ENCODE peak calls at places on chromosomes 1 and 21, in four cellular contexts. One of them, this sample, is unnamed.

GRCh38 chr1:1540015-1540816 is at the start of gene TMEM240:
- DNase-seq in stimulated activated CD4-positive, alpha-beta T cell treated with anti-CD3 and anti-CD28 coated beads, Interleukin-4, amount 100 ng/mL, for 1 hour: peak
- DNase-seq in aorta: peak
- DNase-seq in activated CD4-positive, CD25-positive, alpha-beta regulatory T cell treated with anti-CD3 and anti-CD28 coated beads, Interleukin-2, amount 50 U/mL, for 72 hours: peak
- DNase-seq in this sample: peak

GRCh38 chr1:230891413-230891812 is 23.1 kb upstream of the C1orf198 start:
- DNase-seq in stimulated activated CD4-positive, alpha-beta T cell treated with anti-CD3 and anti-CD28 coated beads, Interleukin-4, amount 100 ng/mL, for 1 hour: no peak
- DNase-seq in aorta: no peak
- DNase-seq in activated CD4-positive, CD25-positive, alpha-beta regulatory T cell treated with anti-CD3 and anti-CD28 coated beads, Interleukin-2, amount 50 U/mL, for 72 hours: no peak
- DNase-seq in this sample: no peak

GRCh38 chr1:68528243-68528642 is 31.4 kb upstream of the DEPDC1 start:
- DNase-seq in stimulated activated CD4-positive, alpha-beta T cell treated with anti-CD3 and anti-CD28 coated beads, Interleukin-4, amount 100 ng/mL, for 1 hour: no peak
- DNase-seq in aorta: no peak
- DNase-seq in activated CD4-positive, CD25-positive, alpha-beta regulatory T cell treated with anti-CD3 and anti-CD28 coated beads, Interleukin-2, amount 50 U/mL, for 72 hours: no peak
- DNase-seq in this sample: no peak

GRCh38 chr1:156571261-156571958 is 955 bp downstream of the IQGAP3 start:
- DNase-seq in stimulated activated CD4-positive, alpha-beta T cell treated with anti-CD3 and anti-CD28 coated beads, Interleukin-4, amount 100 ng/mL, for 1 hour: no peak
- DNase-seq in aorta: no peak
- DNase-seq in activated CD4-positive, CD25-positive, alpha-beta regulatory T cell treated with anti-CD3 and anti-CD28 coated beads, Interleukin-2, amount 50 U/mL, for 72 hours: no peak
- DNase-seq in this sample: no peak

GRCh38 chr1:15311886-15312285 is 64.9 kb downstream of the FHAD1 start:
- DNase-seq in stimulated activated CD4-positive, alpha-beta T cell treated with anti-CD3 and anti-CD28 coated beads, Interleukin-4, amount 100 ng/mL, for 1 hour: no peak
- DNase-seq in aorta: no peak
- DNase-seq in activated CD4-positive, CD25-positive, alpha-beta regulatory T cell treated with anti-CD3 and anti-CD28 coated beads, Interleukin-2, amount 50 U/mL, for 72 hours: no peak
- DNase-seq in this sample: no peak

GRCh38 chr1:84795213-84795612 is 97.8 kb downstream of the LPAR3 start:
- DNase-seq in stimulated activated CD4-positive, alpha-beta T cell treated with anti-CD3 and anti-CD28 coated beads, Interleukin-4, amount 100 ng/mL, for 1 hour: no peak
- DNase-seq in aorta: no peak
- DNase-seq in activated CD4-positive, CD25-positive, alpha-beta regulatory T cell treated with anti-CD3 and anti-CD28 coated beads, Interleukin-2, amount 50 U/mL, for 72 hours: no peak
- DNase-seq in this sample: no peak

GRCh38 chr1:84892657-84893618 is at the start of gene LPAR3:
- DNase-seq in stimulated activated CD4-positive, alpha-beta T cell treated with anti-CD3 and anti-CD28 coated beads, Interleukin-4, amount 100 ng/mL, for 1 hour: peak
- DNase-seq in aorta: no peak
- DNase-seq in activated CD4-positive, CD25-positive, alpha-beta regulatory T cell treated with anti-CD3 and anti-CD28 coated beads, Interleukin-2, amount 50 U/mL, for 72 hours: no peak
- DNase-seq in this sample: peak

GRCh38 chr1:110004583-110004982 is 20.0 kb downstream of the AHCYL1 start:
- DNase-seq in stimulated activated CD4-positive, alpha-beta T cell treated with anti-CD3 and anti-CD28 coated beads, Interleukin-4, amount 100 ng/mL, for 1 hour: no peak
- DNase-seq in aorta: no peak
- DNase-seq in activated CD4-positive, CD25-positive, alpha-beta regulatory T cell treated with anti-CD3 and anti-CD28 coated beads, Interleukin-2, amount 50 U/mL, for 72 hours: no peak
- DNase-seq in this sample: no peak

GRCh38 chr1:244011251-244011650 is 39.8 kb upstream of the ZBTB18 start:
- DNase-seq in stimulated activated CD4-positive, alpha-beta T cell treated with anti-CD3 and anti-CD28 coated beads, Interleukin-4, amount 100 ng/mL, for 1 hour: no peak
- DNase-seq in aorta: no peak
- DNase-seq in activated CD4-positive, CD25-positive, alpha-beta regulatory T cell treated with anti-CD3 and anti-CD28 coated beads, Interleukin-2, amount 50 U/mL, for 72 hours: no peak
- DNase-seq in this sample: peak

GRCh38 chr1:248688527-248689298 is 13.9 kb downstream of the OR14I1 start:
- DNase-seq in stimulated activated CD4-positive, alpha-beta T cell treated with anti-CD3 and anti-CD28 coated beads, Interleukin-4, amount 100 ng/mL, for 1 hour: no peak
- DNase-seq in aorta: no peak
- DNase-seq in activated CD4-positive, CD25-positive, alpha-beta regulatory T cell treated with anti-CD3 and anti-CD28 coated beads, Interleukin-2, amount 50 U/mL, for 72 hours: no peak
- DNase-seq in this sample: no peak

GRCh38 chr1:2411801-2412394 is 466 bp downstream of the PEX10 start:
- DNase-seq in stimulated activated CD4-positive, alpha-beta T cell treated with anti-CD3 and anti-CD28 coated beads, Interleukin-4, amount 100 ng/mL, for 1 hour: no peak
- DNase-seq in aorta: no peak
- DNase-seq in activated CD4-positive, CD25-positive, alpha-beta regulatory T cell treated with anti-CD3 and anti-CD28 coated beads, Interleukin-2, amount 50 U/mL, for 72 hours: no peak
- DNase-seq in this sample: no peak

GRCh38 chr1:231603598-231604275 is 22.9 kb upstream of the DISC1 start:
- DNase-seq in stimulated activated CD4-positive, alpha-beta T cell treated with anti-CD3 and anti-CD28 coated beads, Interleukin-4, amount 100 ng/mL, for 1 hour: no peak
- DNase-seq in aorta: no peak
- DNase-seq in activated CD4-positive, CD25-positive, alpha-beta regulatory T cell treated with anti-CD3 and anti-CD28 coated beads, Interleukin-2, amount 50 U/mL, for 72 hours: peak
- DNase-seq in this sample: peak

GRCh38 chr1:166910396-166910994 is 34.4 kb upstream of the TADA1 start:
- DNase-seq in stimulated activated CD4-positive, alpha-beta T cell treated with anti-CD3 and anti-CD28 coated beads, Interleukin-4, amount 100 ng/mL, for 1 hour: peak
- DNase-seq in aorta: peak
- DNase-seq in activated CD4-positive, CD25-positive, alpha-beta regulatory T cell treated with anti-CD3 and anti-CD28 coated beads, Interleukin-2, amount 50 U/mL, for 72 hours: peak
- DNase-seq in this sample: peak

GRCh38 chr1:55547441-55547840 is 332.3 kb upstream of the USP24 start:
- DNase-seq in stimulated activated CD4-positive, alpha-beta T cell treated with anti-CD3 and anti-CD28 coated beads, Interleukin-4, amount 100 ng/mL, for 1 hour: no peak
- DNase-seq in aorta: no peak
- DNase-seq in activated CD4-positive, CD25-positive, alpha-beta regulatory T cell treated with anti-CD3 and anti-CD28 coated beads, Interleukin-2, amount 50 U/mL, for 72 hours: no peak
- DNase-seq in this sample: no peak

GRCh38 chr1:170618418-170618817 is 45.5 kb upstream of the PRRX1 start:
- DNase-seq in stimulated activated CD4-positive, alpha-beta T cell treated with anti-CD3 and anti-CD28 coated beads, Interleukin-4, amount 100 ng/mL, for 1 hour: no peak
- DNase-seq in aorta: no peak
- DNase-seq in activated CD4-positive, CD25-positive, alpha-beta regulatory T cell treated with anti-CD3 and anti-CD28 coated beads, Interleukin-2, amount 50 U/mL, for 72 hours: no peak
- DNase-seq in this sample: no peak

GRCh38 chr1:18736958-18737357 is 106.3 kb downstream of the PAX7 start:
- DNase-seq in stimulated activated CD4-positive, alpha-beta T cell treated with anti-CD3 and anti-CD28 coated beads, Interleukin-4, amount 100 ng/mL, for 1 hour: no peak
- DNase-seq in aorta: peak
- DNase-seq in activated CD4-positive, CD25-positive, alpha-beta regulatory T cell treated with anti-CD3 and anti-CD28 coated beads, Interleukin-2, amount 50 U/mL, for 72 hours: no peak
- DNase-seq in this sample: no peak

GRCh38 chr1:83769594-83770321 is 229.2 kb downstream of the TTLL7 start:
- DNase-seq in stimulated activated CD4-positive, alpha-beta T cell treated with anti-CD3 and anti-CD28 coated beads, Interleukin-4, amount 100 ng/mL, for 1 hour: no peak
- DNase-seq in aorta: no peak
- DNase-seq in activated CD4-positive, CD25-positive, alpha-beta regulatory T cell treated with anti-CD3 and anti-CD28 coated beads, Interleukin-2, amount 50 U/mL, for 72 hours: no peak
- DNase-seq in this sample: no peak

GRCh38 chr1:228273720-228274451 is 66.0 kb downstream of the OBSCN start:
- DNase-seq in stimulated activated CD4-positive, alpha-beta T cell treated with anti-CD3 and anti-CD28 coated beads, Interleukin-4, amount 100 ng/mL, for 1 hour: no peak
- DNase-seq in aorta: no peak
- DNase-seq in activated CD4-positive, CD25-positive, alpha-beta regulatory T cell treated with anti-CD3 and anti-CD28 coated beads, Interleukin-2, amount 50 U/mL, for 72 hours: no peak
- DNase-seq in this sample: peak

GRCh38 chr1:22500476-22500875 is 48.8 kb downstream of the ZBTB40 start:
- DNase-seq in stimulated activated CD4-positive, alpha-beta T cell treated with anti-CD3 and anti-CD28 coated beads, Interleukin-4, amount 100 ng/mL, for 1 hour: no peak
- DNase-seq in aorta: peak
- DNase-seq in activated CD4-positive, CD25-positive, alpha-beta regulatory T cell treated with anti-CD3 and anti-CD28 coated beads, Interleukin-2, amount 50 U/mL, for 72 hours: no peak
- DNase-seq in this sample: no peak

GRCh38 chr1:206521002-206521585 is 13.8 kb downstream of the RASSF5 start:
- DNase-seq in stimulated activated CD4-positive, alpha-beta T cell treated with anti-CD3 and anti-CD28 coated beads, Interleukin-4, amount 100 ng/mL, for 1 hour: no peak
- DNase-seq in aorta: peak
- DNase-seq in activated CD4-positive, CD25-positive, alpha-beta regulatory T cell treated with anti-CD3 and anti-CD28 coated beads, Interleukin-2, amount 50 U/mL, for 72 hours: no peak
- DNase-seq in this sample: no peak

GRCh38 chr1:233904979-233905415 is 521 bp downstream of the SLC35F3 start:
- DNase-seq in stimulated activated CD4-positive, alpha-beta T cell treated with anti-CD3 and anti-CD28 coated beads, Interleukin-4, amount 100 ng/mL, for 1 hour: peak
- DNase-seq in aorta: peak
- DNase-seq in activated CD4-positive, CD25-positive, alpha-beta regulatory T cell treated with anti-CD3 and anti-CD28 coated beads, Interleukin-2, amount 50 U/mL, for 72 hours: no peak
- DNase-seq in this sample: no peak

GRCh38 chr1:152543808-152544207 is 22.8 kb downstream of the LCE3E start:
- DNase-seq in stimulated activated CD4-positive, alpha-beta T cell treated with anti-CD3 and anti-CD28 coated beads, Interleukin-4, amount 100 ng/mL, for 1 hour: no peak
- DNase-seq in aorta: no peak
- DNase-seq in activated CD4-positive, CD25-positive, alpha-beta regulatory T cell treated with anti-CD3 and anti-CD28 coated beads, Interleukin-2, amount 50 U/mL, for 72 hours: no peak
- DNase-seq in this sample: peak

GRCh38 chr1:203626910-203627246 is 246 bp downstream of the ATP2B4 start:
- DNase-seq in stimulated activated CD4-positive, alpha-beta T cell treated with anti-CD3 and anti-CD28 coated beads, Interleukin-4, amount 100 ng/mL, for 1 hour: no peak
- DNase-seq in aorta: no peak
- DNase-seq in activated CD4-positive, CD25-positive, alpha-beta regulatory T cell treated with anti-CD3 and anti-CD28 coated beads, Interleukin-2, amount 50 U/mL, for 72 hours: no peak
- DNase-seq in this sample: peak

GRCh38 chr1:147605591-147605990 is 64.3 kb downstream of the BCL9 start:
- DNase-seq in stimulated activated CD4-positive, alpha-beta T cell treated with anti-CD3 and anti-CD28 coated beads, Interleukin-4, amount 100 ng/mL, for 1 hour: no peak
- DNase-seq in aorta: no peak
- DNase-seq in activated CD4-positive, CD25-positive, alpha-beta regulatory T cell treated with anti-CD3 and anti-CD28 coated beads, Interleukin-2, amount 50 U/mL, for 72 hours: no peak
- DNase-seq in this sample: no peak

GRCh38 chr1:218463194-218464156 is 118.3 kb downstream of the TGFB2 start:
- DNase-seq in stimulated activated CD4-positive, alpha-beta T cell treated with anti-CD3 and anti-CD28 coated beads, Interleukin-4, amount 100 ng/mL, for 1 hour: no peak
- DNase-seq in aorta: peak
- DNase-seq in activated CD4-positive, CD25-positive, alpha-beta regulatory T cell treated with anti-CD3 and anti-CD28 coated beads, Interleukin-2, amount 50 U/mL, for 72 hours: no peak
- DNase-seq in this sample: no peak

GRCh38 chr21:32538147-32538792 is 47.1 kb downstream of the TCP10L start:
- DNase-seq in stimulated activated CD4-positive, alpha-beta T cell treated with anti-CD3 and anti-CD28 coated beads, Interleukin-4, amount 100 ng/mL, for 1 hour: no peak
- DNase-seq in aorta: no peak
- DNase-seq in activated CD4-positive, CD25-positive, alpha-beta regulatory T cell treated with anti-CD3 and anti-CD28 coated beads, Interleukin-2, amount 50 U/mL, for 72 hours: no peak
- DNase-seq in this sample: no peak

This sample was measured in GM23338.